ENCODE peak calls at places on chromosomes 13 and 19, in six cellular contexts. One of them, this sample, is unnamed.
A peak's percentile ranks its signal among the peaks of the same experiment; 100 is the strongest.

GRCh38 chr19:45638930-45639729 is at the start of gene EML2:
- DNase-seq in Panc1: no peak
- DNase-seq in GM12878: no peak
- DNase-seq in breast epithelium: peak; percentile 57
- DNase-seq in stomach: peak; percentile 71
- DNase-seq in SK-N-SH: peak; percentile 15
- DNase-seq in this sample: no peak

GRCh38 chr19:1819211-1819975 is 7.3 kb upstream of the ATP8B3 start:
- DNase-seq in stomach: no peak
- DNase-seq in breast epithelium: no peak
- DNase-seq in GM12878: no peak
- DNase-seq in SK-N-SH: no peak
- DNase-seq in Panc1: no peak
- DNase-seq in this sample: no peak

GRCh38 chr13:28447206-28447605 is 47.7 kb downstream of the FLT1 start:
- DNase-seq in breast epithelium: no peak
- DNase-seq in stomach: no peak
- DNase-seq in GM12878: no peak
- DNase-seq in SK-N-SH: no peak
- DNase-seq in Panc1: no peak
- DNase-seq in this sample: no peak

GRCh38 chr13:101841687-101842086 is 389.2 kb downstream of the ITGBL1 start:
- DNase-seq in breast epithelium: no peak
- DNase-seq in GM12878: no peak
- DNase-seq in stomach: no peak
- DNase-seq in Panc1: no peak
- DNase-seq in SK-N-SH: no peak
- DNase-seq in this sample: no peak

GRCh38 chr13:36428083-36428482 is 4.2 kb upstream of the CCNA1 start:
- DNase-seq in GM12878: no peak
- DNase-seq in Panc1: no peak
- DNase-seq in SK-N-SH: no peak
- DNase-seq in stomach: no peak
- DNase-seq in breast epithelium: no peak
- DNase-seq in this sample: no peak

GRCh38 chr19:54415208-54415900 is at the start of gene TTYH1:
- DNase-seq in stomach: no peak
- DNase-seq in Panc1: no peak
- DNase-seq in SK-N-SH: peak; percentile 88
- DNase-seq in breast epithelium: no peak
- DNase-seq in GM12878: no peak
- DNase-seq in this sample: no peak

GRCh38 chr19:30666301-30666803 is 294.2 kb downstream of the ZNF536 start:
- DNase-seq in SK-N-SH: peak; percentile 78
- DNase-seq in Panc1: peak; percentile 25
- DNase-seq in GM12878: no peak
- DNase-seq in stomach: peak; percentile 47
- DNase-seq in breast epithelium: no peak
- DNase-seq in this sample: no peak

GRCh38 chr13:69565334-69565733 is 542.3 kb upstream of the ATXN8OS start:
- DNase-seq in stomach: no peak
- DNase-seq in Panc1: no peak
- DNase-seq in breast epithelium: no peak
- DNase-seq in SK-N-SH: peak; percentile 22
- DNase-seq in GM12878: peak; percentile 12
- DNase-seq in this sample: no peak

GRCh38 chr13:110652755-110653154 is 37.4 kb downstream of the NAXD start:
- DNase-seq in breast epithelium: no peak
- DNase-seq in SK-N-SH: no peak
- DNase-seq in stomach: no peak
- DNase-seq in GM12878: no peak
- DNase-seq in Panc1: no peak
- DNase-seq in this sample: no peak

GRCh38 chr19:7461841-7462629 is 26.8 kb downstream of the PEX11G start:
- DNase-seq in breast epithelium: no peak
- DNase-seq in SK-N-SH: peak; percentile 39
- DNase-seq in GM12878: no peak
- DNase-seq in stomach: no peak
- DNase-seq in Panc1: no peak
- DNase-seq in this sample: no peak

GRCh38 chr19:384801-385169 is 24.2 kb downstream of the C2CD4C start:
- DNase-seq in stomach: no peak
- DNase-seq in Panc1: no peak
- DNase-seq in breast epithelium: peak; percentile 24
- DNase-seq in SK-N-SH: no peak
- DNase-seq in GM12878: no peak
- DNase-seq in this sample: no peak

GRCh38 chr13:98427331-98427995 is 149.4 kb downstream of the STK24 start:
- DNase-seq in stomach: no peak
- DNase-seq in SK-N-SH: no peak
- DNase-seq in Panc1: no peak
- DNase-seq in GM12878: no peak
- DNase-seq in breast epithelium: no peak
- DNase-seq in this sample: no peak

GRCh38 chr13:33285420-33286124 is at the start of gene STARD13:
- DNase-seq in SK-N-SH: peak; percentile 51
- DNase-seq in GM12878: peak; percentile 16
- DNase-seq in stomach: peak; percentile 92
- DNase-seq in Panc1: peak; percentile 89
- DNase-seq in breast epithelium: peak; percentile 97
- DNase-seq in this sample: peak; percentile 97

GRCh38 chr13:84025828-84026227 is 143.6 kb upstream of the SLITRK1 start:
- DNase-seq in Panc1: no peak
- DNase-seq in GM12878: no peak
- DNase-seq in breast epithelium: no peak
- DNase-seq in stomach: no peak
- DNase-seq in SK-N-SH: no peak
- DNase-seq in this sample: no peak

GRCh38 chr13:46213242-46213641 is 1.5 kb downstream of the LRRC63 start:
- DNase-seq in SK-N-SH: no peak
- DNase-seq in Panc1: no peak
- DNase-seq in breast epithelium: no peak
- DNase-seq in stomach: no peak
- DNase-seq in GM12878: no peak
- DNase-seq in this sample: no peak

GRCh38 chr19:12064266-12065099 is at the start of gene ZNF844:
- DNase-seq in GM12878: peak; percentile 48
- DNase-seq in SK-N-SH: peak; percentile 97
- DNase-seq in Panc1: peak; percentile 27
- DNase-seq in stomach: peak; percentile 99
- DNase-seq in breast epithelium: peak; percentile 99
- DNase-seq in this sample: peak; percentile 97

GRCh38 chr13:24625324-24625723 is 54.9 kb upstream of the ATP12A start:
- DNase-seq in breast epithelium: no peak
- DNase-seq in GM12878: no peak
- DNase-seq in Panc1: no peak
- DNase-seq in stomach: no peak
- DNase-seq in SK-N-SH: no peak
- DNase-seq in this sample: no peak

GRCh38 chr13:113791761-113792160 is 32.7 kb downstream of the TMEM255B start:
- DNase-seq in SK-N-SH: no peak
- DNase-seq in GM12878: no peak
- DNase-seq in breast epithelium: no peak
- DNase-seq in Panc1: no peak
- DNase-seq in stomach: no peak
- DNase-seq in this sample: no peak

GRCh38 chr19:29978139-29978538 is 36.1 kb downstream of the URI1 start:
- DNase-seq in SK-N-SH: no peak
- DNase-seq in Panc1: no peak
- DNase-seq in GM12878: no peak
- DNase-seq in stomach: no peak
- DNase-seq in breast epithelium: no peak
- DNase-seq in this sample: no peak

GRCh38 chr13:24916464-24916863 is 152.5 kb downstream of the RNF17 start:
- DNase-seq in Panc1: no peak
- DNase-seq in stomach: no peak
- DNase-seq in GM12878: no peak
- DNase-seq in SK-N-SH: no peak
- DNase-seq in breast epithelium: no peak
- DNase-seq in this sample: no peak

GRCh38 chr19:15289673-15290072 is 42.7 kb downstream of the BRD4 start:
- DNase-seq in SK-N-SH: no peak
- DNase-seq in GM12878: no peak
- DNase-seq in stomach: no peak
- DNase-seq in Panc1: no peak
- DNase-seq in breast epithelium: no peak
- DNase-seq in this sample: no peak

GRCh38 chr19:47499371-47499770 is 15.4 kb upstream of the KPTN start:
- DNase-seq in stomach: no peak
- DNase-seq in SK-N-SH: no peak
- DNase-seq in Panc1: no peak
- DNase-seq in breast epithelium: no peak
- DNase-seq in GM12878: no peak
- DNase-seq in this sample: no peak

GRCh38 chr13:60931858-60932546 is 483.6 kb downstream of the PCDH20 start:
- DNase-seq in SK-N-SH: no peak
- DNase-seq in Panc1: peak; percentile 12
- DNase-seq in breast epithelium: no peak
- DNase-seq in stomach: no peak
- DNase-seq in GM12878: no peak
- DNase-seq in this sample: no peak

GRCh38 chr13:91804724-91805123 is 406.3 kb downstream of the GPC5 start:
- DNase-seq in GM12878: no peak
- DNase-seq in breast epithelium: no peak
- DNase-seq in SK-N-SH: peak; percentile 15
- DNase-seq in stomach: no peak
- DNase-seq in Panc1: no peak
- DNase-seq in this sample: no peak

GRCh38 chr13:87736849-87737400 is 65.8 kb downstream of the SLITRK5 start:
- DNase-seq in breast epithelium: no peak
- DNase-seq in SK-N-SH: no peak
- DNase-seq in GM12878: no peak
- DNase-seq in stomach: no peak
- DNase-seq in Panc1: no peak
- DNase-seq in this sample: no peak

GRCh38 chr19:13096968-13097330 is 5.7 kb downstream of the LYL1 start:
- DNase-seq in Panc1: no peak
- DNase-seq in SK-N-SH: no peak
- DNase-seq in GM12878: no peak
- DNase-seq in stomach: no peak
- DNase-seq in breast epithelium: no peak
- DNase-seq in this sample: no peak

GRCh38 chr19:13094771-13095392 is 7.8 kb downstream of the LYL1 start:
- DNase-seq in breast epithelium: no peak
- DNase-seq in GM12878: no peak
- DNase-seq in stomach: no peak
- DNase-seq in Panc1: no peak
- DNase-seq in SK-N-SH: peak; percentile 60
- DNase-seq in this sample: no peak

GRCh38 chr19:13095934-13096890 is 6.4 kb downstream of the LYL1 start:
- DNase-seq in GM12878: no peak
- DNase-seq in SK-N-SH: peak; percentile 86
- DNase-seq in breast epithelium: no peak
- DNase-seq in stomach: no peak
- DNase-seq in Panc1: no peak
- DNase-seq in this sample: no peak

GRCh38 chr19:13094285-13094595 is 8.4 kb downstream of the LYL1 start:
- DNase-seq in GM12878: no peak
- DNase-seq in SK-N-SH: peak; percentile 87
- DNase-seq in stomach: no peak
- DNase-seq in Panc1: no peak
- DNase-seq in breast epithelium: no peak
- DNase-seq in this sample: no peak

GRCh38 chr19:13095393-13095784 is 7.3 kb downstream of the LYL1 start:
- DNase-seq in breast epithelium: no peak
- DNase-seq in Panc1: no peak
- DNase-seq in stomach: no peak
- DNase-seq in SK-N-SH: no peak
- DNase-seq in GM12878: no peak
- DNase-seq in this sample: no peak
- H3K4me3 ChIP-seq in breast epithelium: no peak overlapping the region
- H3K4me3 ChIP-seq in Panc1: no peak overlapping the region
- H3K4me3 ChIP-seq in stomach: peak overlapping the region; percentile 46
- H3K4me3 ChIP-seq in SK-N-SH: no peak overlapping the region
- H3K4me3 ChIP-seq in GM12878: no peak overlapping the region
- H3K4me3 ChIP-seq in this sample: peak overlapping the region; percentile 53

DNA sequence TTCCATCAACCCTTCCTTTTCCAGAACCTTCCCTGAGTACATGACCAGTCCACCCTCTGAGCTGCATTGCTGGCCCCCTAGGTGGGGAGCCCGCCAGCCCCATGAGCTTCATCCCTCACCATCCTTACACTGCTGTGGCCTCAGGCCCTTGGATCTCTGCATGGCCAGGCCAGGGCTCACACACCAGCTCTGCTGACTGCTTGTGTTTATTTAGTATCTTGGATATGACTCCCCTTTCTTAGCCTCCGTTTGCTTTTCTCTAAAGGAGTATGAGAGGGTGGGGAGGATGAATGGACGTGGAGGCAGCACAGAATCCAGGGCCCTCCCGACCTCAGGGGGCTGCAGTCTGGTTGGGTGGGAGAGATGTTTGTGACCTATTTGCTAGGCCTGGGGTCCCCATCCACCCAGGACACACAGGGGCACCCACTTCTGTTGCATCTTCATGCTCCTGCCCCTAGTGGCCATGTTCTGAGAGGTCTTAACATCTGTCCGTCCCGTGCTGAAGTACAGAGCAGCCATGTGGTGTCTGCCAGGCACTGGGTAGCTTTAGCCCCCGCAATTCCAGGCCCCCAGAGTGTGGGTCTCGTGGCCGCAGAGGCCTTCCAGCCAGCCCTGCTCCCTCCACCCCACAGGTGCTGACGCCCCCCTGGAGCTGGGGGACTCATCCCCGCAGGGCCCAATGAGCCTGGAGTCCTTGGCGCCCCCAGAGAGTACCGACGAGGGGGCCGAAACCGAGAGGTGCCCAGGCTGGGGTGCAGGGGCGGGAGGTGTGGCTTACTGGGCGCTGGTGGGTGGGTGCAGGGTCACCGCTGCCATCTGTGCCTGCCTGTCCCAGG is 13.0 kb downstream of the ARHGEF1 start:
- DNase-seq in breast epithelium: no peak
- DNase-seq in GM12878: no peak
- DNase-seq in SK-N-SH: no peak
- DNase-seq in Panc1: no peak
- DNase-seq in stomach: no peak
- DNase-seq in this sample: no peak
- TF ChIP-seq POLR2AphosphoS5 in breast epithelium: no peak
- TF ChIP-seq POLR2AphosphoS5 in GM12878: no peak
- TF ChIP-seq POLR2AphosphoS5 in SK-N-SH: no peak
- TF ChIP-seq POLR2AphosphoS5 in Panc1: no peak
- TF ChIP-seq POLR2AphosphoS5 in stomach: no peak
- TF ChIP-seq POLR2AphosphoS5 in this sample: no peak

DNA sequence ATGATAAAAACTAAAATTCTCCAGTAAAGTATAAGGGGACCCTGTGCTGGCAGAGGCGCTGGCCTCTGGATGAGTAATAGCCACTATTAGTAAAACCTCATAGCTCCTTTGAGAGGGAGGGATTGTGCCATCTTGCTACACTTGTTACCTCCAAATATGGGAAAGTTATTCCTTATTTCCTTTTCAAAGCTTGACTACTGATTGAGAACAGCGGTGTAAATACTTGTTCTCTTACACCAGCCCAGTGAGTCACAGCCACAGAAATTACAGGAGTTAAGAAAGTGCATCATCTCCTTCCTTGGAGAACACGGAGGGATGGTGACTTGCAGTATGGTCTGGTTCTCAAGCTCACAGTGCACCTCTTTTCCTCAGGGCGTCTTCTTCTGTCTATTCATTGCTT is 379.0 kb downstream of the EFNB2 start:
- DNase-seq in breast epithelium: no peak
- DNase-seq in Panc1: no peak
- DNase-seq in GM12878: no peak
- DNase-seq in stomach: no peak
- DNase-seq in SK-N-SH: no peak
- DNase-seq in this sample: no peak
- H3K4me1 ChIP-seq in breast epithelium: no peaks in the 10 kb centered on the region
- H3K4me1 ChIP-seq in Panc1: no peaks in the 10 kb centered on the region
- H3K4me1 ChIP-seq in GM12878: no peaks in the 10 kb centered on the region
- H3K4me1 ChIP-seq in stomach: no peaks in the 10 kb centered on the region
- H3K4me1 ChIP-seq in SK-N-SH: no peaks in the 10 kb centered on the region
- H3K4me1 ChIP-seq in this sample: no peaks in the 10 kb centered on the region

GRCh38 chr19:58058428-58058827 is 654 bp upstream of the ZNF135 start:
- DNase-seq in breast epithelium: no peak
- DNase-seq in SK-N-SH: no peak
- DNase-seq in stomach: no peak
- DNase-seq in Panc1: no peak
- DNase-seq in GM12878: no peak
- DNase-seq in this sample: no peak
- H3K4me3 ChIP-seq in breast epithelium: peak overlapping the region; percentile 70
- H3K4me3 ChIP-seq in SK-N-SH: no peak overlapping the region
- H3K4me3 ChIP-seq in stomach: no peak overlapping the region
- H3K4me3 ChIP-seq in Panc1: no peak overlapping the region
- H3K4me3 ChIP-seq in GM12878: no peak overlapping the region
- H3K4me3 ChIP-seq in this sample: peak overlapping the region; percentile 69

This sample was measured in suprapubic skin.